ENCODE peak calls at places on chromosomes 1 and 21, in four cellular contexts. A is A549, D is ovary, Q is K562. Y is an unnamed sample.

GRCh38 chr1:61227857-61228557 is 145.6 kb downstream of the NFIA start:
- DNase-seq in A (no peak), D (no peak), Q (no peak), Y (no peak)

GRCh38 chr1:186960866-186961265 is 132.1 kb downstream of the PLA2G4A start:
- DNase-seq in A (no peak), D (no peak), Q (no peak), Y (no peak)

GRCh38 chr1:231950732-231951131 is 324.1 kb downstream of the DISC1 start:
- DNase-seq in A (no peak), D (no peak), Q (no peak), Y (no peak)

GRCh38 chr1:46494910-46495309 is 5.3 kb downstream of the DMBX1 start:
- DNase-seq in A (no peak), D (no peak), Q (no peak), Y (no peak)

GRCh38 chr1:236622407-236622806 is 18.1 kb upstream of the HEATR1 start:
- DNase-seq in A (no peak), D (no peak), Q (no peak), Y (no peak)

GRCh38 chr1:214558002-214558770 is 6.8 kb upstream of the PTPN14 start:
- DNase-seq in A (peak), D (peak), Q (no peak), Y (no peak)

GRCh38 chr1:67832737-67833594 is at the start of gene GNG12:
- DNase-seq in A (peak), D (peak), Q (peak), Y (peak)

GRCh38 chr1:192584951-192585350 is 9.4 kb downstream of the RGS1 start:
- DNase-seq in A (no peak), D (no peak), Q (no peak), Y (no peak)

GRCh38 chr1:232627645-232628334 is 2.1 kb downstream of the SIPA1L2 start:
- DNase-seq in A (peak), D (no peak), Q (peak), Y (no peak)

GRCh38 chr21:44783023-44783696 is 18.5 kb downstream of the UBE2G2 start:
- DNase-seq in A (no peak), D (no peak), Q (no peak), Y (no peak)

GRCh38 chr1:17875882-17876280 is 120.7 kb downstream of the ACTL8 start:
- DNase-seq in A (no peak), D (no peak), Q (no peak), Y (no peak)

GRCh38 chr21:38702196-38702595 is 103.5 kb upstream of the ETS2 start:
- DNase-seq in A (no peak), D (no peak), Q (no peak), Y (no peak)

GRCh38 chr1:26401891-26402290 is 8.7 kb upstream of the LIN28A start:
- DNase-seq in A (no peak), D (no peak), Q (no peak), Y (no peak)

GRCh38 chr21:15272171-15272570 is 207.4 kb upstream of the NRIP1 start:
- DNase-seq in A (no peak), D (no peak), Q (no peak), Y (no peak)

GRCh38 chr1:153532161-153532560 is 3.6 kb downstream of the S100A6 start:
- DNase-seq in A (no peak), D (no peak), Q (no peak), Y (no peak)

GRCh38 chr21:46424062-46424591 is 34.6 kb upstream of the DIP2A start:
- DNase-seq in A (no peak), D (no peak), Q (no peak), Y (no peak)

GRCh38 chr1:31593136-31593665 is 16.9 kb downstream of the TINAGL1 start:
- DNase-seq in A (no peak), D (no peak), Q (no peak), Y (no peak)

GRCh38 chr1:8643542-8644536 is 173.6 kb downstream of the RERE start:
- DNase-seq in A (no peak), D (no peak), Q (no peak), Y (no peak)

GRCh38 chr1:160681067-160681890 is 30.3 kb downstream of the CD48 start:
- DNase-seq in A (peak), D (peak), Q (peak), Y (peak)

GRCh38 chr1:38341694-38342093 is 295.1 kb upstream of the POU3F1 start:
- DNase-seq in A (no peak), D (no peak), Q (no peak), Y (no peak)

GRCh38 chr1:207893737-207894582 is 17.0 kb downstream of the CD34 start:
- DNase-seq in A (no peak), D (no peak), Q (no peak), Y (no peak)

GRCh38 chr1:201110138-201110537 is 2.1 kb downstream of the CACNA1S start:
- DNase-seq in A (no peak), D (no peak), Q (no peak), Y (no peak)

GRCh38 chr1:16204634-16205332 is 7.7 kb downstream of the ARHGEF19 start:
- DNase-seq in A (peak), D (no peak), Q (peak), Y (peak)

GRCh38 chr1:5911871-5912271 is 80.4 kb downstream of the NPHP4 start:
- DNase-seq in A (no peak), D (no peak), Q (no peak), Y (no peak)

GRCh38 chr1:182286761-182287160 is 104.8 kb downstream of the GLUL start:
- DNase-seq in A (no peak), D (no peak), Q (no peak), Y (no peak)

GRCh38 chr1:34709547-34709946 is 45.3 kb upstream of the GJB5 start:
- DNase-seq in A (peak), D (no peak), Q (no peak), Y (no peak)

GRCh38 chr1:83889707-83890106 is 109.2 kb downstream of the TTLL7 start:
- DNase-seq in A (no peak), D (no peak), Q (no peak), Y (no peak)

GRCh38 chr1:82391712-82392111 is 591.0 kb downstream of the ADGRL2 start:
- DNase-seq in A (no peak), D (no peak), Q (no peak), Y (no peak)

GRCh38 chr1:82390627-82391026 is 589.9 kb downstream of the ADGRL2 start:
- DNase-seq in A (no peak), D (no peak), Q (no peak), Y (no peak)

GRCh38 chr1:82388679-82389078 is 587.9 kb downstream of the ADGRL2 start:
- DNase-seq in A (no peak), D (no peak), Q (no peak), Y (no peak)

GRCh38 chr1:82387070-82387366 is 586.3 kb downstream of the ADGRL2 start:
- DNase-seq in A (no peak), D (no peak), Q (no peak), Y (no peak)

GRCh38 chr1:82386365-82387069 is 585.8 kb downstream of the ADGRL2 start:
- DNase-seq in A (no peak), D (no peak), Q (no peak), Y (no peak)
- TF ChIP-seq EP300 in A (no peak), D (no peak), Q (no peak), Y (no peak)

GRCh38 chr1:9658186-9658585 is 6.7 kb downstream of the PIK3CD start:
- DNase-seq in A (no peak), D (no peak), Q (no peak), Y (no peak)
- TF ChIP-seq EP300 in A (no peak), D (no peak), Q (no peak), Y (no peak)

GRCh38 chr1:147821883-147822282 is 61.5 kb upstream of the GJA5 start:
- DNase-seq in A (no peak), D (no peak), Q (no peak), Y (no peak)
- TF ChIP-seq EP300 in A (no peak), D (no peak), Q (no peak), Y (no peak)

DNA sequence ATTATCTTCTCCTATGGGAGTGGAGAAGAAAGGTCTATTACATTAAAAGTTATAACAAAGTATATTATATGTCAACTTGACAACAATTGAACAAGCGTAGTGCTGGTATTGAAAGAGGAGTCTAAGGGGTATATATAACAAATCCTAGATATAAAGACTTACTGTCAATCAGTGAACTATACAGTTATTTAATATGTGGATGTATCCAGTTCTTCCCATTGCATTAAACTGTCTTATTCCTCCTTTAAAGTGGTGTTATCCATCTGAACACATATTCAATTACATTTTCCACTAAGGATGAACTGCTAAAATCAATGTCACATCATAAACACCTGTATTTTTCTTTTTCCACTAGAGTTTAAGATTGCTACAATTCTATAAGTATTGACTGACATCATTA is 438.8 kb downstream of the DPYD start:
- DNase-seq in A (no peak), D (no peak), Q (no peak), Y (no peak)
- TF ChIP-seq EP300 in A (no peak), D (no peak), Q (no peak), Y (no peak)

GRCh38 chr1:155715777-155716176 is 26.9 kb downstream of the DAP3 start:
- DNase-seq in A (no peak), D (no peak), Q (no peak), Y (no peak)
- TF ChIP-seq EP300 in A (no peak), D (no peak), Q (no peak), Y (no peak)

GRCh38 chr1:55463814-55464445 is 248.8 kb upstream of the USP24 start:
- DNase-seq in A (no peak), D (no peak), Q (no peak), Y (no peak)
- TF ChIP-seq EP300 in A (no peak), D (peak), Q (no peak), Y (no peak)

GRCh38 chr1:196070940-196071339 is 537.3 kb downstream of the KCNT2 start:
- DNase-seq in A (no peak), D (no peak), Q (no peak), Y (no peak)
- TF ChIP-seq EP300 in A (no peak), D (no peak), Q (no peak), Y (no peak)